ENCODE peak calls at places on chromosome 22, in six cellular contexts. T is activated CD4-positive, CD25-positive, alpha-beta regulatory T cell treated with anti-CD3 and anti-CD28 coated beads, Interleukin-2, amount 50 U/mL, for 72 hours; F is NCI-H1105; Q is kidney glomerular epithelial cell; B is progenitor cell of endocrine pancreas; A is activated CD8-positive, alpha-beta T cell treated with anti-CD3 and anti-CD28 coated beads, Interleukin-2, amount 10 ng/mL, durations not matched to agents 7 days and 5 days. C is an unnamed sample.

GRCh38 chr22:17972385-17973181 is 51.8 kb downstream of the MICAL3 start:
- DNase-seq in T (no peak), F (no peak), Q (peak; percentile 62), B (no peak), A (no peak), C (no peak)

GRCh38 chr22:17920145-17920605 is 104.2 kb downstream of the MICAL3 start:
- DNase-seq in T (no peak), F (no peak), Q (no peak), B (no peak), A (no peak), C (no peak)

GRCh38 chr22:43541462-43542407 is 129.9 kb downstream of the MPPED1 start:
- DNase-seq in T (no peak), F (no peak), Q (no peak), B (no peak), A (no peak), C (no peak)

GRCh38 chr22:44721206-44721605 is 19.2 kb downstream of the PRR5 start:
- DNase-seq in T (no peak), F (no peak), Q (no peak), B (no peak), A (no peak), C (no peak)

GRCh38 chr22:19666663-19667593 is 47.4 kb upstream of the SEPTIN5 start:
- DNase-seq in T (no peak), F (no peak), Q (no peak), B (no peak), A (no peak), C (no peak)

GRCh38 chr22:46354176-46354992 is 18.9 kb downstream of the TRMU start:
- DNase-seq in T (no peak), F (no peak), Q (no peak), B (no peak), A (no peak), C (no peak)

GRCh38 chr22:41106122-41106968 is 14.0 kb downstream of the EP300 start:
- DNase-seq in T (no peak), F (no peak), Q (no peak), B (no peak), A (no peak), C (no peak)

GRCh38 chr22:39028281-39028680 is 7.4 kb downstream of the APOBEC3D start:
- DNase-seq in T (no peak), F (no peak), Q (no peak), B (no peak), A (no peak), C (no peak)

GRCh38 chr22:22422629-22423112 is 85.9 kb downstream of the ZNF280B start:
- DNase-seq in T (peak; percentile 72), F (peak; percentile 73), Q (peak; percentile 30), B (peak; percentile 70), A (peak; percentile 83), C (peak; percentile 76)

GRCh38 chr22:21754523-21755128 is 19.0 kb upstream of the YPEL1 start:
- DNase-seq in T (no peak), F (peak; percentile 6), Q (no peak), B (no peak), A (no peak), C (no peak)

GRCh38 chr22:22593964-22594656 is 35.0 kb upstream of the PRAME start:
- DNase-seq in T (peak; percentile 45), F (peak; percentile 15), Q (no peak), B (no peak), A (peak; percentile 69), C (peak; percentile 68)

GRCh38 chr22:36155702-36156101 is 4.9 kb downstream of the APOL3 start:
- DNase-seq in T (no peak), F (no peak), Q (no peak), B (no peak), A (no peak), C (no peak)

GRCh38 chr22:37121887-37122591 is 12.5 kb upstream of the TMPRSS6 start:
- DNase-seq in T (peak; percentile 83), F (no peak), Q (peak; percentile 82), B (no peak), A (peak; percentile 97), C (peak; percentile 82)

GRCh38 chr22:49936973-49937757 is 18.7 kb downstream of the CRELD2 start:
- DNase-seq in T (no peak), F (no peak), Q (no peak), B (no peak), A (no peak), C (no peak)

GRCh38 chr22:17159504-17159951 is 451 bp upstream of the HDHD5 start:
- DNase-seq in T (peak; percentile 66), F (peak; percentile 32), Q (peak; percentile 57), B (no peak), A (peak; percentile 45), C (no peak)

GRCh38 chr22:19590696-19591095 is 66.5 kb upstream of the CLDN5 start:
- DNase-seq in T (no peak), F (no peak), Q (no peak), B (no peak), A (no peak), C (no peak)

GRCh38 chr22:24503137-24503850 is 8.2 kb downstream of the UPB1 start:
- DNase-seq in T (peak; percentile 58), F (no peak), Q (peak; percentile 32), B (no peak), A (peak; percentile 70), C (peak; percentile 60)

GRCh38 chr22:41380993-41381328 is 781 bp upstream of the TEF start:
- DNase-seq in T (no peak), F (no peak), Q (peak; percentile 81), B (no peak), A (no peak), C (no peak)

GRCh38 chr22:43152355-43153071 is 1.2 kb downstream of the TSPO start:
- DNase-seq in T (peak; percentile 61), F (no peak), Q (peak; percentile 41), B (no peak), A (peak; percentile 65), C (peak; percentile 70)

C was measured in activated naive CD8-positive, alpha-beta T cell treated with anti-CD3 and anti-CD28 coated beads, Interleukin-2, amount 10 ng/mL, durations not matched to agents 7 days and 5 days.